ENCODE peak calls at places on chromosomes 7 and 10, in seven cellular contexts. One of them, this sample, is unnamed.

GRCh38 chr10:113093188-113094113 is 143.4 kb downstream of the TCF7L2 start:
- DNase-seq in IMR-90: peak
- DNase-seq in stimulated activated CD4-positive, alpha-beta T cell treated with anti-CD3 and anti-CD28 coated beads, Interleukin-15, amount 100 ng/mL, for 1 hour: no peak
- DNase-seq in NCI-H69: peak
- DNase-seq in ELF-1: no peak
- DNase-seq in transverse colon: peak
- DNase-seq in SJSA1: peak
- DNase-seq in this sample: no peak

GRCh38 chr7:44624306-44624705 is 17.9 kb downstream of the OGDH start:
- DNase-seq in IMR-90: no peak
- DNase-seq in ELF-1: no peak
- DNase-seq in transverse colon: no peak
- DNase-seq in stimulated activated CD4-positive, alpha-beta T cell treated with anti-CD3 and anti-CD28 coated beads, Interleukin-15, amount 100 ng/mL, for 1 hour: no peak
- DNase-seq in NCI-H69: no peak
- DNase-seq in SJSA1: no peak
- DNase-seq in this sample: no peak

GRCh38 chr10:22436526-22436892 is 91.2 kb downstream of the SPAG6 start:
- DNase-seq in transverse colon: peak
- DNase-seq in stimulated activated CD4-positive, alpha-beta T cell treated with anti-CD3 and anti-CD28 coated beads, Interleukin-15, amount 100 ng/mL, for 1 hour: no peak
- DNase-seq in SJSA1: no peak
- DNase-seq in ELF-1: no peak
- DNase-seq in IMR-90: no peak
- DNase-seq in NCI-H69: no peak
- DNase-seq in this sample: no peak

GRCh38 chr10:92011560-92012214 is 88.1 kb downstream of the BTAF1 start:
- DNase-seq in SJSA1: peak
- DNase-seq in transverse colon: no peak
- DNase-seq in stimulated activated CD4-positive, alpha-beta T cell treated with anti-CD3 and anti-CD28 coated beads, Interleukin-15, amount 100 ng/mL, for 1 hour: no peak
- DNase-seq in ELF-1: no peak
- DNase-seq in IMR-90: peak
- DNase-seq in NCI-H69: peak
- DNase-seq in this sample: no peak

GRCh38 chr10:93397020-93397419 is 85.1 kb downstream of the MYOF start:
- DNase-seq in IMR-90: peak
- DNase-seq in SJSA1: no peak
- DNase-seq in ELF-1: no peak
- DNase-seq in stimulated activated CD4-positive, alpha-beta T cell treated with anti-CD3 and anti-CD28 coated beads, Interleukin-15, amount 100 ng/mL, for 1 hour: no peak
- DNase-seq in transverse colon: no peak
- DNase-seq in NCI-H69: no peak
- DNase-seq in this sample: no peak

GRCh38 chr10:101140084-101140949 is 9.2 kb downstream of the TLX1 start:
- DNase-seq in ELF-1: peak
- DNase-seq in IMR-90: no peak
- DNase-seq in stimulated activated CD4-positive, alpha-beta T cell treated with anti-CD3 and anti-CD28 coated beads, Interleukin-15, amount 100 ng/mL, for 1 hour: no peak
- DNase-seq in SJSA1: no peak
- DNase-seq in NCI-H69: no peak
- DNase-seq in transverse colon: no peak
- DNase-seq in this sample: no peak

GRCh38 chr10:8049151-8049873 is 5.2 kb upstream of the GATA3 start:
- DNase-seq in stimulated activated CD4-positive, alpha-beta T cell treated with anti-CD3 and anti-CD28 coated beads, Interleukin-15, amount 100 ng/mL, for 1 hour: no peak
- DNase-seq in IMR-90: no peak
- DNase-seq in ELF-1: peak
- DNase-seq in transverse colon: no peak
- DNase-seq in SJSA1: no peak
- DNase-seq in NCI-H69: peak
- DNase-seq in this sample: no peak

GRCh38 chr10:119903946-119904666 is 11.6 kb downstream of the SEC23IP start:
- DNase-seq in transverse colon: no peak
- DNase-seq in IMR-90: no peak
- DNase-seq in stimulated activated CD4-positive, alpha-beta T cell treated with anti-CD3 and anti-CD28 coated beads, Interleukin-15, amount 100 ng/mL, for 1 hour: no peak
- DNase-seq in NCI-H69: no peak
- DNase-seq in SJSA1: no peak
- DNase-seq in ELF-1: no peak
- DNase-seq in this sample: no peak

GRCh38 chr7:140403878-140404564 is at the start of gene RAB19:
- DNase-seq in SJSA1: no peak
- DNase-seq in transverse colon: peak
- DNase-seq in ELF-1: peak
- DNase-seq in stimulated activated CD4-positive, alpha-beta T cell treated with anti-CD3 and anti-CD28 coated beads, Interleukin-15, amount 100 ng/mL, for 1 hour: peak
- DNase-seq in IMR-90: no peak
- DNase-seq in NCI-H69: peak
- DNase-seq in this sample: no peak

GRCh38 chr7:78264105-78264504 is 465.5 kb downstream of the PHTF2 start:
- DNase-seq in SJSA1: no peak
- DNase-seq in ELF-1: no peak
- DNase-seq in stimulated activated CD4-positive, alpha-beta T cell treated with anti-CD3 and anti-CD28 coated beads, Interleukin-15, amount 100 ng/mL, for 1 hour: no peak
- DNase-seq in IMR-90: no peak
- DNase-seq in NCI-H69: no peak
- DNase-seq in transverse colon: no peak
- DNase-seq in this sample: no peak

GRCh38 chr10:50641636-50642035 is 17.9 kb upstream of the SGMS1 start:
- DNase-seq in stimulated activated CD4-positive, alpha-beta T cell treated with anti-CD3 and anti-CD28 coated beads, Interleukin-15, amount 100 ng/mL, for 1 hour: no peak
- DNase-seq in IMR-90: no peak
- DNase-seq in SJSA1: no peak
- DNase-seq in ELF-1: no peak
- DNase-seq in NCI-H69: peak
- DNase-seq in transverse colon: no peak
- DNase-seq in this sample: no peak

This sample was measured in GDM1.